ENCODE peak calls at places on chromosomes 4 and X, in ten cellular contexts. V, T, J, D, K, R, X, E, H and N are unnamed samples. For H3K36me3, the result is how much of the 10 kb centered on the place peaks cover.

GRCh38 chr4:1602621-1603412 is 81.3 kb downstream of the FAM53A start:
- DNase-seq in V (no peak), T (no peak), J (peak), D (no peak), K (no peak), R (no peak), X (no peak), E (peak), H (no peak), N (no peak)

GRCh38 chr4:153154010-153154975 is 50.0 kb upstream of the TRIM2 start:
- DNase-seq in V (no peak), T (no peak), J (no peak), D (peak), K (peak), R (peak), X (no peak), E (no peak), H (peak), N (no peak)

GRCh38 chr4:72319596-72319995 is 249.4 kb downstream of the ADAMTS3 start:
- DNase-seq in V (no peak), T (no peak), J (no peak), D (no peak), K (peak), R (peak), X (no peak), E (no peak), H (no peak), N (no peak)

GRCh38 chrX:51332188-51332942 is at the start of gene NUDT10:
- DNase-seq in V (no peak), T (peak), J (peak), D (peak), K (peak), R (peak), X (no peak), E (peak), H (peak), N (no peak)

GRCh38 chr4:123250843-123251242 is 145.8 kb upstream of the SPRY1 start:
- DNase-seq in V (no peak), T (no peak), J (no peak), D (peak), K (no peak), R (peak), X (peak), E (peak), H (peak), N (no peak)

GRCh38 chrX:2500681-2501151 is at the start of the genes DHRSX and ZBED1:
- DNase-seq in V (no peak), T (no peak), J (peak), D (peak), K (peak), R (peak), X (no peak), E (peak), H (peak), N (peak)

GRCh38 chr4:189294570-189294969 is 646.1 kb upstream of the FRG1 start:
- DNase-seq in V (no peak), T (no peak), J (no peak), D (no peak), K (no peak), R (no peak), X (no peak), E (no peak), H (no peak), N (no peak)

GRCh38 chr4:143338313-143338712 is 1.6 kb downstream of the GAB1 start:
- DNase-seq in V (no peak), T (no peak), J (no peak), D (no peak), K (no peak), R (no peak), X (no peak), E (no peak), H (no peak), N (no peak)

GRCh38 chr4:1193206-1194027 is 21.0 kb upstream of the SPON2 start:
- DNase-seq in V (no peak), T (peak), J (peak), D (no peak), K (no peak), R (peak), X (peak), E (no peak), H (no peak), N (no peak)

GRCh38 chr4:94458682-94459081 is 6.9 kb downstream of the PDLIM5 start:
- DNase-seq in V (no peak), T (no peak), J (no peak), D (no peak), K (no peak), R (no peak), X (no peak), E (no peak), H (no peak), N (no peak)

GRCh38 chrX:13103914-13104274 is 59.5 kb upstream of the FAM9C start:
- DNase-seq in V (no peak), T (no peak), J (no peak), D (no peak), K (no peak), R (no peak), X (no peak), E (no peak), H (no peak), N (no peak)

GRCh38 chr4:132860976-132861375 is 288.1 kb upstream of the PCDH10 start:
- DNase-seq in V (no peak), T (no peak), J (no peak), D (no peak), K (no peak), R (no peak), X (no peak), E (no peak), H (no peak), N (no peak)

GRCh38 chr4:88022289-88022688 is 14.9 kb downstream of the PKD2 start:
- DNase-seq in V (no peak), T (no peak), J (no peak), D (no peak), K (no peak), R (no peak), X (no peak), E (no peak), H (peak), N (no peak)

GRCh38 chrX:42094208-42094607 is 170.9 kb upstream of the CASK start:
- DNase-seq in V (no peak), T (no peak), J (no peak), D (no peak), K (peak), R (peak), X (no peak), E (no peak), H (peak), N (no peak)

GRCh38 chr4:152778656-152779512 is 646 bp downstream of the TIGD4 start:
- DNase-seq in V (no peak), T (peak), J (no peak), D (peak), K (peak), R (peak), X (peak), E (peak), H (no peak), N (peak)

GRCh38 chr4:69503558-69503957 is 7.9 kb upstream of the UGT2B4 start:
- DNase-seq in V (no peak), T (no peak), J (no peak), D (no peak), K (no peak), R (no peak), X (no peak), E (no peak), H (no peak), N (no peak)

GRCh38 chr4:87819281-87819919 is 13.4 kb upstream of the MEPE start:
- DNase-seq in V (peak), T (no peak), J (no peak), D (peak), K (no peak), R (peak), X (no peak), E (no peak), H (peak), N (no peak)

GRCh38 chrX:54223581-54223980 is 40.5 kb upstream of the FAM120C start:
- DNase-seq in V (no peak), T (no peak), J (no peak), D (no peak), K (no peak), R (no peak), X (no peak), E (no peak), H (no peak), N (no peak)

GRCh38 chrX:150680974-150681373 is 12.2 kb upstream of the MTMR1 start:
- DNase-seq in V (no peak), T (peak), J (no peak), D (peak), K (peak), R (peak), X (no peak), E (no peak), H (no peak), N (no peak)

GRCh38 chr4:95362906-95363578 is 185.7 kb downstream of the UNC5C start:
- DNase-seq in V (no peak), T (no peak), J (no peak), D (peak), K (peak), R (peak), X (no peak), E (no peak), H (peak), N (no peak)

GRCh38 chrX:84362184-84362838 is 139.9 kb downstream of the HDX start:
- DNase-seq in V (no peak), T (no peak), J (no peak), D (peak), K (no peak), R (peak), X (no peak), E (no peak), H (no peak), N (no peak)

GRCh38 chr4:23374280-23374679 is 515.6 kb downstream of the PPARGC1A start:
- DNase-seq in V (no peak), T (no peak), J (no peak), D (no peak), K (no peak), R (no peak), X (no peak), E (no peak), H (no peak), N (no peak)

DNA sequence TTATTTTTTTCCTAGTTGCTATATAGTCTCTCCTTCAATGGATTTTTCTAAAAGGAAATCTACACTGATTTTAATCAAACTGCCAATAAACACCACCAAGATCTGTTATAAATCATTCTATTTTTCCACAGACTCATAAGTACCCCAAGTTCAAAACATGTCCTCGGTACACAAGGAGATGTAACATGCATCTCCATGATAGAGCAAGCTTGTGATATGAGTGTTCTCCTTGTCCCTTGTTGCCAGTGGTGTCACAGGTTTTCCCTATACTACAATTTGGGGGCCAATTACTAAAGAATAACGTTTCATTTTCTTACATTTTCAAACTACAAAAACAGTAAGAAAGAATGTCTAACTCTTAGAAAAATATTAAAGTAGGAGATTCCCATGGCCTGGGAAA is 491 bp downstream of the ARHGEF6 start:
- DNase-seq in V (no peak), T (no peak), J (no peak), D (no peak), K (peak), R (no peak), X (no peak), E (no peak), H (no peak), N (no peak)
- H3K27ac ChIP-seq in V (no peak), T (no peak), J (peak), D (no peak), K (peak), R (no peak), X (peak), E (no peak), H (no peak), N (peak)

GRCh38 chrX:32483534-32484136 is 727.7 kb downstream of the DMD start:
- DNase-seq in V (no peak), T (no peak), J (no peak), D (peak), K (no peak), R (no peak), X (no peak), E (no peak), H (no peak), N (no peak)
- H3K36me3 ChIP-seq in V (under half), T (under half), J (under half), D (under half), K (under half), R (under half), X (under half), E (under half), H (under half), N (under half)

GRCh38 chr4:17065821-17066220 is 167.4 kb upstream of the LDB2 start:
- DNase-seq in V (no peak), T (no peak), J (no peak), D (no peak), K (no peak), R (no peak), X (no peak), E (no peak), H (no peak), N (no peak)

GRCh38 chr4:17068396-17068795 is 170.0 kb upstream of the LDB2 start:
- DNase-seq in V (no peak), T (no peak), J (no peak), D (peak), K (no peak), R (no peak), X (no peak), E (no peak), H (peak), N (no peak)

GRCh38 chr4:17066972-17067371 is 168.5 kb upstream of the LDB2 start:
- DNase-seq in V (peak), T (no peak), J (no peak), D (peak), K (no peak), R (peak), X (no peak), E (peak), H (peak), N (no peak)

GRCh38 chr4:17066241-17066640 is 167.8 kb upstream of the LDB2 start:
- DNase-seq in V (no peak), T (no peak), J (no peak), D (no peak), K (no peak), R (no peak), X (no peak), E (no peak), H (peak), N (no peak)

GRCh38 chr4:17068885-17069284 is 170.4 kb upstream of the LDB2 start:
- DNase-seq in V (no peak), T (no peak), J (no peak), D (peak), K (no peak), R (no peak), X (no peak), E (no peak), H (peak), N (no peak)
- H3K4me3 ChIP-seq in V (no peak), T (no peak), J (no peak), D (no peak), K (no peak), R (no peak), X (no peak), E (no peak), H (no peak), N (no peak)

GRCh38 chr4:82358773-82359324 is 14.9 kb downstream of the HNRNPD start:
- DNase-seq in V (no peak), T (no peak), J (no peak), D (no peak), K (no peak), R (no peak), X (no peak), E (no peak), H (no peak), N (no peak)
- H3K27ac ChIP-seq in V (no peak), T (no peak), J (no peak), D (no peak), K (peak), R (peak), X (no peak), E (no peak), H (no peak), N (no peak)

GRCh38 chrX:65745427-65745826 is 78.0 kb downstream of the MSN start:
- DNase-seq in V (no peak), T (no peak), J (no peak), D (no peak), K (peak), R (no peak), X (no peak), E (no peak), H (no peak), N (no peak)

GRCh38 chrX:65745992-65746391 is 78.5 kb downstream of the MSN start:
- DNase-seq in V (no peak), T (no peak), J (no peak), D (peak), K (no peak), R (peak), X (no peak), E (no peak), H (no peak), N (no peak)

GRCh38 chrX:65744965-65745364 is 77.5 kb downstream of the MSN start:
- DNase-seq in V (no peak), T (no peak), J (no peak), D (peak), K (no peak), R (peak), X (no peak), E (no peak), H (no peak), N (no peak)

GRCh38 chrX:65740909-65741308 is 73.5 kb downstream of the MSN start:
- DNase-seq in V (no peak), T (no peak), J (no peak), D (no peak), K (no peak), R (no peak), X (no peak), E (no peak), H (no peak), N (no peak)

DNA sequence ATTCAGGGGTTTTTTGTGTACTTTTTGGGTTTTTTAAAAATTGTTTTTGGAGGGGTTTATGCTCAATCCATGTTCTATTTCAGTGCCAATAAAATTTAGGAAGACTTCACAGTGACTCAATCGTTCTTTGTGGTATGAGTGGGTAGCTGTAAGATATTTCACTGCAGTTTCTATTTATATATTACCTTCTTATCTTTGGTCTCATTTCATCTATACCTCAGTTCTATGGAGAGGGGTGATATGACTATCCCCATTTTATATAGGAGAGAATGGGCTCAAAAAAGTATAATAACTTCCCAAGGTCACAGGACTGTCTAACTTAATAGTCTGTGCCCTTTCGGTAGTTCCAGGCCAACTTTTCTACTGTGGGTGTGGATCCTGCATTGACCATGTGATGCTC is 74.4 kb downstream of the MSN start:
- DNase-seq in V (no peak), T (no peak), J (no peak), D (no peak), K (no peak), R (no peak), X (no peak), E (no peak), H (no peak), N (no peak)
- H3K36me3 ChIP-seq in V (under half), T (under half), J (under half), D (under half), K (under half), R (under half), X (under half), E (under half), H (under half), N (under half)